ENCODE peak calls at places on chromosomes 12 and 14, in four cellular contexts. One of them, this sample, is unnamed.
A peak's percentile ranks its signal among the peaks of the same experiment; 100 is the strongest.

GRCh38 chr12:108770269-108770829 is 39.0 kb upstream of the CORO1C start:
- DNase-seq in transverse colon: no peak
- DNase-seq in vagina: no peak
- DNase-seq in upper lobe of left lung: no peak
- DNase-seq in this sample: no peak

GRCh38 chr14:24255931-24256696 is 6.9 kb downstream of the TGM1 start:
- DNase-seq in upper lobe of left lung: no peak
- DNase-seq in vagina: no peak
- DNase-seq in transverse colon: no peak
- DNase-seq in this sample: no peak

GRCh38 chr14:21069388-21070082 is 569 bp upstream of the ARHGEF40 start:
- DNase-seq in transverse colon: no peak
- DNase-seq in vagina: no peak
- DNase-seq in upper lobe of left lung: no peak
- DNase-seq in this sample: no peak

GRCh38 chr14:101634453-101635237 is 73.3 kb downstream of the DIO3 start:
- DNase-seq in transverse colon: no peak
- DNase-seq in vagina: no peak
- DNase-seq in upper lobe of left lung: no peak
- DNase-seq in this sample: no peak

GRCh38 chr12:108915632-108916133 is 35.8 kb downstream of the DAO start:
- DNase-seq in vagina: no peak
- DNase-seq in upper lobe of left lung: no peak
- DNase-seq in transverse colon: no peak
- DNase-seq in this sample: no peak

GRCh38 chr12:76764856-76765255 is 941 bp downstream of the ZDHHC17 start:
- DNase-seq in upper lobe of left lung: no peak
- DNase-seq in transverse colon: peak; percentile 10
- DNase-seq in vagina: peak; percentile 90
- DNase-seq in this sample: no peak

GRCh38 chr12:6330192-6330591 is 11.7 kb downstream of the TNFRSF1A start:
- DNase-seq in upper lobe of left lung: no peak
- DNase-seq in vagina: no peak
- DNase-seq in transverse colon: no peak
- DNase-seq in this sample: no peak

GRCh38 chr12:1890119-1890703 is 28.2 kb downstream of the CACNA2D4 start:
- DNase-seq in upper lobe of left lung: no peak
- DNase-seq in transverse colon: no peak
- DNase-seq in vagina: no peak
- DNase-seq in this sample: no peak

GRCh38 chr12:31589896-31590729 is 823 bp downstream of the DENND5B start:
- DNase-seq in vagina: no peak
- DNase-seq in upper lobe of left lung: peak; percentile 43
- DNase-seq in transverse colon: peak; percentile 79
- DNase-seq in this sample: no peak

GRCh38 chr14:32692441-32692840 is 246.2 kb upstream of the NPAS3 start:
- DNase-seq in transverse colon: no peak
- DNase-seq in upper lobe of left lung: no peak
- DNase-seq in vagina: no peak
- DNase-seq in this sample: no peak

DNA sequence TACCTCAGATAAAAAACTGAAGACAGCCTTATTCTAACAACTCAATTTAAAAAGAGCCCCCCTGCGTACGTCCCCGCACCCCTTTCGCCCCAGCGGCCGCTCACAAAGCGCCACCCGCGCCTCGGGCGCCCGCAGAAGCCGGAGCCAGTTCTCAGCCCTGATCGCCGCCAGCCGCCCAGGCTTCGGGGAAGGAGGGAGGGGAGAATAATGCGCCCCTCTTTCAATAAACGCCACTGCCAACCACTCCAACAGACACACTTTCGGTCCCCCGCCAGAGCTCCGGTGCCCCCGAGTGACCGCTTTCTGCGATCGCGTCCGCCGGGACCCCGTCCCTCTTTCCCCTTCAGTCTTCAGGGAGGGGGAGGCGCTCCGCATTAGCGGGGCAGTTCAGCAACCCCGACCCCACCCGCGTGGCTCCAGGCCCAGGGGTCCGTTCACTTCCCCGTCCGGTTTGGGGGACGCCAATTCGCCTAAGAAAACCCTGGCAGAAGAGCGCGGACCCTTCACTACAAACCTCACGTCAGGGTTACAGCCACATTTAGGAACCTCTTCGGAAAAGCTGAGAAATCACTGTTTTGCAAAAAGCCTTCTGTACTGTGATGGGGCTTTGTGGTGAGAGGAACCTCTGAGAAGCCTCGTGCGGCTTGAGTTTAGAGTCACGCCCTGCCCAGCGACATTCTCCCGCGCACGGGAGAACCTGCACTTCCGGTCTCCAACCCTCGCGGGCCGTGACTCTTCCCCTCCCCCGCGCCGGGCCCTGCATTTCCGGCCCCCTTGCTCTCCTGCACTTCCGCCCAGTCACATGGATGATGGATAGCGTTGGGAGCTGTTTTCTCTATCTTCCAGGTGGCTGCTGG is 18.7 kb downstream of the FOXG1 start:
- DNase-seq in vagina: no peak
- DNase-seq in upper lobe of left lung: no peak
- DNase-seq in transverse colon: no peak
- DNase-seq in this sample: no peak
- H3K4me3 ChIP-seq in vagina: peak overlapping the region; percentile 28
- H3K4me3 ChIP-seq in upper lobe of left lung: no peak overlapping the region
- H3K4me3 ChIP-seq in transverse colon: no peak overlapping the region
- H3K4me3 ChIP-seq in this sample: peak overlapping the region; percentile 39

GRCh38 chr12:90757957-90758356 is 197.0 kb downstream of the CCER1 start:
- DNase-seq in upper lobe of left lung: no peak
- DNase-seq in transverse colon: no peak
- DNase-seq in vagina: no peak
- DNase-seq in this sample: no peak
- H3K9me3 ChIP-seq in upper lobe of left lung: no peaks in the 10 kb centered on the region
- H3K9me3 ChIP-seq in transverse colon: no peaks in the 10 kb centered on the region
- H3K9me3 ChIP-seq in vagina: no peaks in the 10 kb centered on the region
- H3K9me3 ChIP-seq in this sample: no peaks in the 10 kb centered on the region

GRCh38 chr14:105479438-105480164 is 5.0 kb downstream of the CRIP2 start:
- DNase-seq in upper lobe of left lung: no peak
- DNase-seq in transverse colon: no peak
- DNase-seq in vagina: no peak
- DNase-seq in this sample: no peak

GRCh38 chr14:105478624-105479305 is 4.1 kb downstream of the CRIP2 start:
- DNase-seq in vagina: no peak
- DNase-seq in upper lobe of left lung: no peak
- DNase-seq in transverse colon: no peak
- DNase-seq in this sample: no peak

GRCh38 chr14:105475916-105476845 is 1.6 kb downstream of the CRIP2 start:
- DNase-seq in vagina: no peak
- DNase-seq in transverse colon: no peak
- DNase-seq in upper lobe of left lung: peak; percentile 60
- DNase-seq in this sample: no peak

GRCh38 chr14:105476937-105477658 is 2.5 kb downstream of the CRIP2 start:
- DNase-seq in transverse colon: no peak
- DNase-seq in vagina: no peak
- DNase-seq in upper lobe of left lung: no peak
- DNase-seq in this sample: no peak

DNA sequence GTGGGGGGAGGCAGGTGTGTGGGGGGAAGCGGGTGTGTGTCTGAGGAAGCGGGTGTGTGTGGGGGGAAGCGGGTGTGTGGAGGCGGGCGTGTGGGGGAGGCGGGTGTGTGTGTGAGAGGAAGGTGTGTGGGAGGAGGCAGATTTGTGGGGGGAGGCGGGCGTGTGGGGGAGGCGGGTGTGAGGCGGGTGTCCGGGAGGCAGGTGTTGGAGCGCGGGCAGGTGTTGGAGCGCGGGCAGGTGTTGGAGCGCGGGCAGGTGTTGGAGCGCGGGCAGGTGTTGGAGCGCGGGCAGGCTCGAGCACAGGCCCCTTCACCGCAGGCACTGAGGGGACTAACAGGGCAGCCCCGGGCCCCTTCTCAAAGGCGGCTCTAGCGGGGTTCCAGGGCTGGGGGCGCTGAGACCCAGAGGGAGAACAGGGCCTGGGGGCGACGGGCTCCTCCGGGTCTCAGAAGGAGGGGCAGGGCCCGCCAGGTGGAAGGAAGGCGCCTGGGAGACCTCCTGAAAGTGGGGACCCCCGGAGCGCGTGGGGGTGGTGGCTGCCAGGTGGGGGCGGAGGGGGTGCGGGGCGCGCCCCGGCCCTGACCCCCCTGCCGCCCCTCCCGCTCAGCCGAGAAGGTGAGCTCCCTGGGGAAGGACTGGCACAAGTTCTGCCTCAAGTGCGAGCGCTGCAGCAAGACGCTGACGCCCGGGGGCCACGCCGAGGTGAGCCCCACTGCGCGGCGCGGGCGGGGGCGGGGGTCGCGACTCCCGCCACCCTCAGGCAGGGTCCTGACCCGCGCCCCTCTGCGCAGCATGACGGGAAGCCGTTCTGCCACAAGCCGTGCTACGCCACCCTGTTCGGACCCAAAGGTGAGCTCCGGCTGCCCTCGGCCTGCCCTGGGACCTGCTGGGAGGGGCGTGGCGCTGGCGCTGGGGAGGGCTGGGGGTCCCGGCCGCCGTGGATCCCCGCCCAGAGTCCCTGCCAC is 3.3 kb downstream of the CRIP2 start:
- DNase-seq in transverse colon: no peak
- DNase-seq in vagina: no peak
- DNase-seq in upper lobe of left lung: no peak
- DNase-seq in this sample: peak; percentile 35
- H3K4me1 ChIP-seq in transverse colon: peaks cover 49% of the 10 kb centered on the region
- H3K4me1 ChIP-seq in vagina: peaks cover 84% of the 10 kb centered on the region
- H3K4me1 ChIP-seq in upper lobe of left lung: peaks cover 46% of the 10 kb centered on the region
- H3K4me1 ChIP-seq in this sample: peaks cover 77% of the 10 kb centered on the region

DNA sequence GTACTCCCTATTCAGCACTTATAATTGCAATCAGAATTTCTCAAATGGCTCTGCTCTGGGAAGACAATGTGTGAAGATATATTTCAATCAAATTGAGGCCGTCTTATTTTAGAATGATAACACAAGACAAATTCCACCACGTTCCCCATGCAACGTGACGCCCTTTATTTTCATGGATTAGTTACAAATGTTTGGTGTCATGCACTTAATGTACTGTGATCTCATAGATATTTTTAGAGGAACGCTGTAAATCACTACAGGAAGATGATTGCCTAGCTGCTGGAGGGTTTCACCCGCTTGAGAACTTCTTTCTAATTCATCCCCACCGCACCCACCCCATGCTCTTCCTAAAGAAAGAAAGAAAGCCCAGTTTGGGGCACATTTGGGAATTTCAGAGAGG is 117.1 kb downstream of the PLXNC1 start:
- DNase-seq in transverse colon: no peak
- DNase-seq in vagina: no peak
- DNase-seq in upper lobe of left lung: no peak
- DNase-seq in this sample: no peak
- H3K4me3 ChIP-seq in transverse colon: no peak overlapping the region
- H3K4me3 ChIP-seq in vagina: no peak overlapping the region
- H3K4me3 ChIP-seq in upper lobe of left lung: no peak overlapping the region
- H3K4me3 ChIP-seq in this sample: no peak overlapping the region

GRCh38 chr14:105862581-105863239 is 336.3 kb downstream of the TMEM121 start:
- DNase-seq in upper lobe of left lung: no peak
- DNase-seq in transverse colon: peak; percentile 8
- DNase-seq in vagina: no peak
- DNase-seq in this sample: no peak
- H3K9me3 ChIP-seq in upper lobe of left lung: no peaks in the 10 kb centered on the region
- H3K9me3 ChIP-seq in transverse colon: no peaks in the 10 kb centered on the region
- H3K9me3 ChIP-seq in vagina: no peaks in the 10 kb centered on the region
- H3K9me3 ChIP-seq in this sample: peaks cover 7% of the 10 kb centered on the region

DNA sequence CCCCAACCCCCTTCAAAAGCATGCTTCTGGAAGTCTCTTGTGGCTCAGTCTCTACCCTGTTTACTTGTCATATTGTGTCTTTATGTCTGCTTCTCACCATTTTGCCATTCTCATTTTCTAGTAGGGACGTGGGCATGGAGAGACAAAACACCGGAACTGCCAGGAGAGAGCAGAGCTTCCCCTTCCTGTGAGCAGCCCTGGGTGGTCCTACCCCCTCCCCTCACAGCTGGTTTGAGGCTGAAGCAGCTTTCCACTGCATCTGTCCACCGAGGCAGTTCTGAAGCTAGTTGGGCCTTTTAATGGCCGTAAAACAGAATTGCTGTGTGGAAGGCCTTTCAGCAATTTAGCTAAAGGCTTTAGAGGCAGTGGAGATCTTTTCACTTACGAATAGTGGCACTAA is 77.0 kb downstream of the PELI2 start:
- DNase-seq in transverse colon: no peak
- DNase-seq in vagina: no peak
- DNase-seq in upper lobe of left lung: no peak
- DNase-seq in this sample: no peak
- H3K4me1 ChIP-seq in transverse colon: peaks cover 24% of the 10 kb centered on the region
- H3K4me1 ChIP-seq in vagina: peaks cover 16% of the 10 kb centered on the region
- H3K4me1 ChIP-seq in upper lobe of left lung: peaks cover 21% of the 10 kb centered on the region
- H3K4me1 ChIP-seq in this sample: peaks cover 28% of the 10 kb centered on the region

DNA sequence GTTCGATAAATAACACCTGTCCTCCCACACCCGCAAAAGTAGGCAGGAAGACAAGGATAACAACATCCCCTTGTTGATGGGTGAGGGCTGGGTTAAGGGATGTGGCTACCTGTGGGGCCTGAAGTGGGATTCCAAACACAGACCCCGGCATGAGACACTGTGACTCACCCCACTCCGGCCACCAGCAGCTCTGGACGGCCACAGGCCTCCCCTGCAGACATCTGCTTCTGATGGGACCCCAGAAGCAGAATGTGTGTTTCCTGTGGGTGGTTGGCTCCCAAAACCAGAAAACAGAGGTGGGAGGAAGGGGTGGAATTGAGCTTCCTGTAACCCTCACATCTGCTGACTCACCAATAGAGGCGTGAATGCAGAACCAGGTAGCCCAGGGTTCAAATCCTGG is 216.6 kb upstream of the PWP1 start:
- DNase-seq in vagina: no peak
- DNase-seq in upper lobe of left lung: no peak
- DNase-seq in transverse colon: no peak
- DNase-seq in this sample: no peak
- H3K4me3 ChIP-seq in vagina: no peak overlapping the region
- H3K4me3 ChIP-seq in upper lobe of left lung: no peak overlapping the region
- H3K4me3 ChIP-seq in transverse colon: no peak overlapping the region
- H3K4me3 ChIP-seq in this sample: no peak overlapping the region

GRCh38 chr14:94115631-94116030 is 5.1 kb downstream of the IFI27 start:
- DNase-seq in upper lobe of left lung: no peak
- DNase-seq in transverse colon: no peak
- DNase-seq in vagina: no peak
- DNase-seq in this sample: no peak

GRCh38 chr14:94113908-94114588 is 3.5 kb downstream of the IFI27 start:
- DNase-seq in upper lobe of left lung: no peak
- DNase-seq in vagina: no peak
- DNase-seq in transverse colon: no peak
- DNase-seq in this sample: no peak

GRCh38 chr14:94116701-94117100 is 6.2 kb downstream of the IFI27 start:
- DNase-seq in transverse colon: no peak
- DNase-seq in upper lobe of left lung: no peak
- DNase-seq in vagina: no peak
- DNase-seq in this sample: no peak

GRCh38 chr14:94114589-94115067 is 4.1 kb downstream of the IFI27 start:
- DNase-seq in transverse colon: no peak
- DNase-seq in upper lobe of left lung: no peak
- DNase-seq in vagina: no peak
- DNase-seq in this sample: no peak

GRCh38 chr14:94115068-94115591 is 4.6 kb downstream of the IFI27 start:
- DNase-seq in transverse colon: peak; percentile 47
- DNase-seq in upper lobe of left lung: peak; percentile 52
- DNase-seq in vagina: no peak
- DNase-seq in this sample: no peak
- H3K9me3 ChIP-seq in transverse colon: peaks cover 6% of the 10 kb centered on the region
- H3K9me3 ChIP-seq in upper lobe of left lung: peaks cover 6% of the 10 kb centered on the region
- H3K9me3 ChIP-seq in vagina: no peaks in the 10 kb centered on the region
- H3K9me3 ChIP-seq in this sample: peaks cover 7% of the 10 kb centered on the region

GRCh38 chr12:93976024-93976423 is 172.4 kb upstream of the PLXNC1 start:
- DNase-seq in transverse colon: no peak
- DNase-seq in vagina: no peak
- DNase-seq in upper lobe of left lung: no peak
- DNase-seq in this sample: no peak
- H3K4me1 ChIP-seq in transverse colon: no peaks in the 10 kb centered on the region
- H3K4me1 ChIP-seq in vagina: peaks cover 6% of the 10 kb centered on the region
- H3K4me1 ChIP-seq in upper lobe of left lung: no peaks in the 10 kb centered on the region
- H3K4me1 ChIP-seq in this sample: peaks cover 2% of the 10 kb centered on the region